ENCODE peak calls at places on chromosomes 5 and 9, in six cellular contexts. R is uterus, U is tibial nerve, S is body of pancreas, J is esophagus muscularis mucosa, W is heart left ventricle. M is an unnamed sample.
A peak's percentile ranks its signal among the peaks of the same experiment; 100 is the strongest.

GRCh38 chr5:80961376-80962281 is 1.5 kb downstream of the RASGRF2 start:
- DNase-seq in R (no peak), U (no peak), S (no peak), J (no peak), W (no peak), M (no peak)

GRCh38 chr9:134235366-134235765 is 71.0 kb upstream of the RNU6ATAC start:
- DNase-seq in R (no peak), U (no peak), S (no peak), J (no peak), W (no peak), M (no peak)

GRCh38 chr5:176625512-176625911 is 4.8 kb downstream of the SNCB start:
- DNase-seq in R (no peak), U (no peak), S (no peak), J (no peak), W (no peak), M (no peak)

GRCh38 chr5:139692605-139693340 is 44.6 kb downstream of the CXXC5 start:
- DNase-seq in R (no peak), U (no peak), S (no peak), J (no peak), W (no peak), M (no peak)

GRCh38 chr9:102631559-102631958 is 363.6 kb upstream of the CYLC2 start:
- DNase-seq in R (no peak), U (no peak), S (no peak), J (no peak), W (no peak), M (peak; percentile 1)

GRCh38 chr9:32350682-32351081 is 33.8 kb upstream of the ACO1 start:
- DNase-seq in R (no peak), U (no peak), S (no peak), J (no peak), W (no peak), M (peak; percentile 3)

GRCh38 chr9:116464987-116465571 is 222.0 kb upstream of the TRIM32 start:
- DNase-seq in R (no peak), U (no peak), S (peak; percentile 74), J (peak; percentile 50), W (no peak), M (peak; percentile 93)

GRCh38 chr9:133604214-133604613 is 5.0 kb downstream of the FAM163B start:
- DNase-seq in R (no peak), U (no peak), S (no peak), J (no peak), W (no peak), M (no peak)

GRCh38 chr5:114332925-114333324 is 28.9 kb upstream of the KCNN2 start:
- DNase-seq in R (no peak), U (no peak), S (no peak), J (no peak), W (no peak), M (no peak)

GRCh38 chr5:55333811-55334210 is 26.0 kb downstream of the MTREX start:
- DNase-seq in R (no peak), U (no peak), S (no peak), J (no peak), W (no peak), M (no peak)

GRCh38 chr5:123561230-123561629 is 49.3 kb downstream of the CSNK1G3 start:
- DNase-seq in R (no peak), U (no peak), S (no peak), J (no peak), W (no peak), M (no peak)

GRCh38 chr9:119195521-119195920 is 173.7 kb downstream of the BRINP1 start:
- DNase-seq in R (no peak), U (no peak), S (no peak), J (no peak), W (no peak), M (no peak)

GRCh38 chr5:149628846-149629388 is 47.6 kb downstream of the ARHGEF37 start:
- DNase-seq in R (no peak), U (no peak), S (no peak), J (no peak), W (no peak), M (no peak)

GRCh38 chr9:121640076-121640475 is 11.4 kb upstream of the DAB2IP start:
- DNase-seq in R (peak; percentile 60), U (no peak), S (peak; percentile 70), J (no peak), W (peak; percentile 65), M (peak; percentile 63)

GRCh38 chr5:65969539-65970393 is 43.4 kb downstream of the ERBIN start:
- DNase-seq in R (no peak), U (no peak), S (no peak), J (no peak), W (no peak), M (no peak)

GRCh38 chr9:86093788-86094555 is 5.4 kb downstream of the GOLM1 start:
- DNase-seq in R (no peak), U (no peak), S (peak; percentile 84), J (no peak), W (no peak), M (no peak)

GRCh38 chr5:67417839-67418238 is 221.2 kb upstream of the CD180 start:
- DNase-seq in R (no peak), U (no peak), S (no peak), J (no peak), W (no peak), M (no peak)

GRCh38 chr5:153613143-153613542 is 122.7 kb downstream of the GRIA1 start:
- DNase-seq in R (no peak), U (no peak), S (no peak), J (no peak), W (no peak), M (no peak)

GRCh38 chr5:115661156-115661555 is 35.3 kb upstream of the TMED7 start:
- DNase-seq in R (no peak), U (no peak), S (no peak), J (no peak), W (no peak), M (no peak)

GRCh38 chr5:79621056-79621455 is 8.8 kb downstream of the TENT2 start:
- DNase-seq in R (no peak), U (no peak), S (no peak), J (no peak), W (no peak), M (peak; percentile 13)

GRCh38 chr5:100905259-100905914 is 2.3 kb upstream of the ST8SIA4 start:
- DNase-seq in R (no peak), U (no peak), S (no peak), J (no peak), W (no peak), M (no peak)

GRCh38 chr5:140108093-140109049 is 5.5 kb upstream of the PURA start:
- DNase-seq in R (no peak), U (no peak), S (peak; percentile 44), J (no peak), W (peak; percentile 43), M (peak; percentile 49)

GRCh38 chr5:38892363-38892762 is 46.6 kb downstream of the OSMR start:
- DNase-seq in R (no peak), U (no peak), S (no peak), J (no peak), W (no peak), M (no peak)

GRCh38 chr9:133977421-133978201 is 14.5 kb downstream of the VAV2 start:
- DNase-seq in R (no peak), U (no peak), S (peak; percentile 59), J (no peak), W (no peak), M (no peak)

GRCh38 chr5:68266457-68266856 is 50.9 kb downstream of the PIK3R1 start:
- DNase-seq in R (no peak), U (no peak), S (no peak), J (no peak), W (no peak), M (no peak)

GRCh38 chr5:138983984-138984383 is 108.8 kb upstream of the LRRTM2 start:
- DNase-seq in R (no peak), U (no peak), S (no peak), J (no peak), W (no peak), M (no peak)

GRCh38 chr9:99966720-99967119 is 60.3 kb downstream of the STX17 start:
- DNase-seq in R (no peak), U (no peak), S (peak; percentile 31), J (no peak), W (no peak), M (no peak)

GRCh38 chr9:13034696-13035006 is 244.8 kb downstream of the MPDZ start:
- DNase-seq in R (no peak), U (no peak), S (no peak), J (no peak), W (no peak), M (no peak)

GRCh38 chr5:16957305-16958165 is 21.4 kb upstream of the MYO10 start:
- DNase-seq in R (no peak), U (no peak), S (no peak), J (no peak), W (no peak), M (no peak)

GRCh38 chr5:59360130-59360555 is 533.4 kb downstream of the PDE4D start:
- DNase-seq in R (no peak), U (no peak), S (no peak), J (no peak), W (no peak), M (no peak)
- TF ChIP-seq POLR2A in R (no peak), U (no peak), S (no peak), J (no peak), W (no peak), M (no peak)

GRCh38 chr5:73498057-73498992 is at the start of gene BTF3:
- DNase-seq in R (peak; percentile 94), U (peak; percentile 90), S (peak; percentile 94), J (peak; percentile 98), W (peak; percentile 98), M (peak; percentile 96)
- TF ChIP-seq POLR2A in R (peak; percentile 51), U (peak; percentile 57), S (peak; percentile 44), J (peak; percentile 48), W (peak; percentile 63), M (peak; percentile 98)

GRCh38 chr5:167064199-167064811 is 1227.1 kb upstream of the WWC1 start:
- DNase-seq in R (no peak), U (no peak), S (no peak), J (no peak), W (no peak), M (no peak)

GRCh38 chr5:167065784-167066183 is 1225.7 kb upstream of the WWC1 start:
- DNase-seq in R (no peak), U (no peak), S (no peak), J (no peak), W (no peak), M (no peak)

GRCh38 chr5:167061695-167062094 is 1229.8 kb upstream of the WWC1 start:
- DNase-seq in R (no peak), U (no peak), S (no peak), J (no peak), W (no peak), M (no peak)

GRCh38 chr5:167058481-167058880 is 1233.0 kb upstream of the WWC1 start:
- DNase-seq in R (no peak), U (no peak), S (no peak), J (no peak), W (no peak), M (no peak)

GRCh38 chr5:167063788-167064187 is 1227.7 kb upstream of the WWC1 start:
- DNase-seq in R (no peak), U (no peak), S (no peak), J (no peak), W (no peak), M (no peak)
- TF ChIP-seq POLR2A in R (no peak), U (no peak), S (no peak), J (no peak), W (no peak), M (no peak)

DNA sequence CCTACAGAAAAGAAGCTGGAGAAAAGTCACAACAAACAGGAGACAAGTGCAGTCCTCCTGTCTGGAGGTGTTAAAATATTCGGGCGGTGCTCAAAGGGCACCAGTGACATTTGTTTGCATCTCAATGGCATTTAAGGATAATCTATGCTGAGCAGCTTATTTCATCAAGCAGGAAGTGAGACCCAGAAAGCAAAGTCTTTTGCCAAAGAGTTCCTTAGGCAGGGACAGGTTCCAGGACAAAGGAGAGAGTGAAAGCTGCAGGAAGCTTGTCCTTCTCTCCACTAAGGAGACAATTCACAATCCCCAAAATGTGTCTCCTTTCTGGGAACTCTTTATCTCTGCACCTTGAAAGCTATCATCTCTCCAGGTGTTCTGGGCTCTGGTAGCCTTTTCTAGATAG is 38.7 kb upstream of the CDK20 start:
- DNase-seq in R (no peak), U (no peak), S (no peak), J (no peak), W (no peak), M (no peak)
- TF ChIP-seq POLR2A in R (no peak), U (no peak), S (no peak), J (no peak), W (no peak), M (no peak)